ENCODE peak calls at places on chromosomes 12 and 14, in five cellular contexts. M is stomach, G is prostate gland, L is heart left ventricle, P is IMR-90. T is an unnamed sample.

GRCh38 chr14:21268612-21269251 is 510 bp downstream of the HNRNPC start:
- DNase-seq in P (peak; percentile 65), M (peak; percentile 30), G (peak; percentile 54), L (peak; percentile 32), T (no peak)

GRCh38 chr12:45705404-45705803 is 24.1 kb upstream of the ARID2 start:
- DNase-seq in L (no peak), P (no peak), G (no peak), M (no peak), T (no peak)

GRCh38 chr12:92745874-92746553 is 43.2 kb downstream of the PLEKHG7 start:
- DNase-seq in M (peak; percentile 28), G (no peak), L (peak; percentile 83), P (peak; percentile 97), T (peak; percentile 78)

GRCh38 chr12:22018860-22019259 is 27.2 kb upstream of the CMAS start:
- DNase-seq in L (no peak), G (no peak), P (peak; percentile 3), M (no peak), T (no peak)

GRCh38 chr12:51689972-51690371 is 98.9 kb downstream of the SCN8A start:
- DNase-seq in P (no peak), L (no peak), M (no peak), G (no peak), T (no peak)

GRCh38 chr14:63986789-63987533 is 134.2 kb downstream of the SYNE2 start:
- DNase-seq in M (no peak), P (peak; percentile 78), L (no peak), G (no peak), T (peak; percentile 24)

GRCh38 chr14:87108726-87109125 is 884.3 kb downstream of the GALC start:
- DNase-seq in L (no peak), P (peak; percentile 84), M (no peak), G (no peak), T (no peak)

GRCh38 chr12:22083167-22083566 is 37.1 kb downstream of the CMAS start:
- DNase-seq in G (peak; percentile 20), P (peak; percentile 35), L (no peak), M (no peak), T (no peak)

GRCh38 chr12:3564861-3565260 is 73.9 kb downstream of the PRMT8 start:
- DNase-seq in P (no peak), L (no peak), G (no peak), M (no peak), T (no peak)

GRCh38 chr14:50055461-50056228 is 60.7 kb downstream of the VCPKMT start:
- DNase-seq in P (no peak), M (no peak), L (no peak), G (no peak), T (no peak)

GRCh38 chr12:19941096-19941495 is 427.2 kb upstream of the PDE3A start:
- DNase-seq in L (no peak), P (no peak), M (no peak), G (no peak), T (no peak)

GRCh38 chr12:19938031-19938430 is 430.3 kb upstream of the PDE3A start:
- DNase-seq in L (no peak), M (no peak), G (no peak), P (no peak), T (no peak)

GRCh38 chr12:19933924-19934323 is 434.4 kb upstream of the PDE3A start:
- DNase-seq in M (no peak), P (no peak), L (no peak), G (no peak), T (no peak)

DNA sequence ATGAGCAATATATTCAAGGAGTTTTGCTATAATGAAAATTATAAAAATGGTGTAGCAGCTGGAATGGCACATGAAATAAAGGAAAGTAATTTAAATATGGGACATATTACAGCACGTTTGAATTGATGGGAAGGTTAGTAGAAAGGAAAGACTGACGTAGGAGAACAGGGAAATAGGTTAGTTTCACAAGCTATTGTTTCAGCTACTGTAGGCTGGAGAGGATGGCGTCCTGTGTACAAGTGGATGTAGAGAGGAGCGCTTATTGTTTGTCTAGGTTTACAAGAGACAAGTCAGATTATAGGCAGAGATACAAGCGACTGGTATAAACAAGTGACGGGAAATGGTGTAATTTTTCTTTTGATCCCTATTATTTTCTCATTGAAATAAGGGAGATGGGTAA is 431.2 kb upstream of the PDE3A start:
- DNase-seq in G (no peak), L (no peak), P (no peak), M (no peak), T (no peak)
- TF ChIP-seq POLR2A in G (no peak), L (no peak), P (no peak), M (no peak), T (no peak)

DNA sequence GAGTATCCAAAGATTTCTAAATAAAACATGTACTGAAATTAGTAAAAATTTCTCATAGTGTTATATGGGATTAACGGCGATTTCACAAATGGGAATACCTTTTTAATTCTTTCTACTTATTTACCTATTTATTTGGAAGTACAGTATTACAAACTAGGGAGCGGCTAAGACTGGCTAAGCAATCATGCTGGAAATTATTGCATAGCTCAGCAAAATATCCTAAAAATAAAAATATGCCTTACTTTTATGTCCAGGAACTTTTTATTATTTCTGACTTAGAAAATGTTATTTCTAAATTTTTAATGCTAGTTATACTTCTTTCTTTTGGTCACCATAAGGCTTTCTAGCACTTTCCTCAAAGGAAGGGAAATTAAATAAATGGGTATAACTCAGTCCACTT is 36.5 kb upstream of the PTCSC3 start:
- DNase-seq in G (no peak), P (no peak), L (no peak), M (no peak), T (no peak)
- TF ChIP-seq POLR2A in G (no peak), P (no peak), L (no peak), M (no peak), T (no peak)

GRCh38 chr12:49334681-49335080 is 2.3 kb downstream of the C1QL4 start:
- DNase-seq in L (no peak), P (no peak), M (peak; percentile 10), G (no peak), T (no peak)
- TF ChIP-seq POLR2A in L (no peak), P (no peak), M (no peak), G (no peak), T (no peak)

GRCh38 chr14:102731101-102731870 is 46.0 kb upstream of the TRAF3 start:
- DNase-seq in L (peak; percentile 15), G (no peak), P (no peak), M (no peak), T (no peak)
- TF ChIP-seq POLR2A in L (no peak), G (no peak), P (no peak), M (no peak), T (no peak)

GRCh38 chr12:108635201-108635996 is 1.7 kb upstream of the SELPLG start:
- DNase-seq in G (no peak), M (no peak), L (peak; percentile 19), P (peak; percentile 41), T (no peak)

GRCh38 chr12:108634225-108634795 is 616 bp upstream of the SELPLG start:
- DNase-seq in L (peak; percentile 27), M (peak; percentile 34), G (no peak), P (no peak), T (no peak)

GRCh38 chr12:108633081-108633533 is 587 bp downstream of the SELPLG start:
- DNase-seq in M (no peak), P (no peak), L (peak; percentile 7), G (no peak), T (no peak)

GRCh38 chr12:108635997-108636808 is 2.5 kb upstream of the SELPLG start:
- DNase-seq in L (peak; percentile 4), M (no peak), G (no peak), P (no peak), T (no peak)

GRCh38 chr12:108633534-108634224 is at the start of gene SELPLG:
- DNase-seq in M (peak; percentile 69), P (no peak), G (no peak), L (peak; percentile 74), T (no peak)
- TF ChIP-seq POLR2A in M (no peak), P (no peak), G (no peak), L (no peak), T (no peak)

GRCh38 chr12:124464830-124465229 is 102.6 kb downstream of the NCOR2 start:
- DNase-seq in M (no peak), G (no peak), P (no peak), L (no peak), T (no peak)
- TF ChIP-seq POLR2A in M (no peak), G (no peak), P (no peak), L (no peak), T (no peak)

GRCh38 chr12:96193725-96194571 is at the start of gene ELK3:
- DNase-seq in M (peak; percentile 73), G (peak; percentile 46), P (peak; percentile 72), L (peak; percentile 80), T (peak; percentile 51)
- TF ChIP-seq POLR2A in M (no peak), G (peak; percentile 29), P (peak; percentile 76), L (no peak), T (peak; percentile 55)

T was measured in H54.